ENCODE peak calls at places on chromosome 13, in seven cellular contexts. H, O, V, G, E, P and W are unnamed samples.

GRCh38 chr13:109281017-109281416 is 505.4 kb downstream of the IRS2 start:
- DNase-seq in O (no peak), P (no peak), V (no peak), E (no peak), H (no peak), G (no peak), W (no peak)

GRCh38 chr13:110236831-110237261 is 70.1 kb downstream of the COL4A1 start:
- DNase-seq in H (no peak), G (no peak), E (no peak), V (peak), O (no peak), P (no peak), W (no peak)

GRCh38 chr13:49561064-49561410 is 24.3 kb downstream of the RCBTB1 start:
- DNase-seq in O (no peak), G (no peak), P (no peak), H (no peak), E (no peak), V (peak), W (no peak)

GRCh38 chr13:31614704-31615103 is 124.6 kb upstream of the RXFP2 start:
- DNase-seq in P (no peak), G (no peak), H (no peak), V (no peak), E (no peak), O (no peak), W (no peak)

GRCh38 chr13:97327521-97328221 is 105.5 kb downstream of the MBNL2 start:
- DNase-seq in H (no peak), P (no peak), V (peak), G (no peak), E (no peak), O (no peak), W (no peak)

GRCh38 chr13:112873851-112874750 is 94.9 kb upstream of the MCF2L start:
- DNase-seq in P (peak), E (peak), H (peak), V (peak), G (peak), O (peak), W (no peak)

GRCh38 chr13:39663508-39663907 is 8.0 kb downstream of the COG6 start:
- DNase-seq in G (no peak), P (no peak), H (no peak), O (no peak), E (no peak), V (no peak), W (no peak)

GRCh38 chr13:23500858-23501257 is 67.4 kb upstream of the SACS start:
- DNase-seq in V (peak), E (no peak), H (no peak), O (no peak), G (no peak), P (no peak), W (no peak)

GRCh38 chr13:109949395-109949794 is 163.0 kb upstream of the IRS2 start:
- DNase-seq in E (no peak), O (no peak), V (no peak), H (no peak), G (no peak), P (no peak), W (no peak)

GRCh38 chr13:70310720-70311119 is 202.5 kb upstream of the KLHL1 start:
- DNase-seq in P (no peak), V (peak), G (no peak), O (no peak), E (no peak), H (no peak), W (no peak)

GRCh38 chr13:91360246-91360751 is 12.8 kb downstream of the MIR17HG start:
- DNase-seq in E (no peak), P (no peak), V (no peak), O (no peak), G (no peak), H (no peak), W (no peak)

GRCh38 chr13:40269086-40269485 is 397.4 kb downstream of the FOXO1 start:
- DNase-seq in O (no peak), H (no peak), P (no peak), G (no peak), V (peak), E (no peak), W (no peak)

GRCh38 chr13:97339989-97340361 is 94.0 kb upstream of the RAP2A start:
- DNase-seq in P (no peak), E (no peak), H (no peak), V (no peak), O (no peak), G (no peak), W (no peak)